ENCODE peak calls at places on chromosomes 13 and 19, in seven cellular contexts. X is naive thymus-derived CD8-positive, alpha-beta T cell; B is NCI-H1930; N is uterus; A is AG09319; S is CD8-positive, alpha-beta T cell; W is activated CD4-positive, CD25-positive, alpha-beta regulatory T cell treated with anti-CD3 and anti-CD28 coated beads, Interleukin-2, amount 50 U/mL, for 16 hours. J is an unnamed sample.

GRCh38 chr19:38725469-38726283 is 18.6 kb downstream of the CAPN12 start:
- DNase-seq in S (no peak), N (peak; percentile 17), X (no peak), B (no peak), A (no peak), W (no peak), J (no peak)

GRCh38 chr13:87944038-87944437 is 272.9 kb downstream of the SLITRK5 start:
- DNase-seq in N (no peak), X (no peak), A (no peak), W (no peak), S (no peak), B (no peak), J (no peak)

GRCh38 chr13:26406791-26407190 is 150.7 kb upstream of the WASF3 start:
- DNase-seq in X (no peak), A (no peak), W (no peak), B (no peak), N (no peak), S (no peak), J (no peak)

GRCh38 chr19:38675611-38676010 is 28.2 kb downstream of the ACTN4 start:
- DNase-seq in N (no peak), X (no peak), W (no peak), A (no peak), S (no peak), B (no peak), J (no peak)

GRCh38 chr13:37453246-37453645 is 145.3 kb downstream of the POSTN start:
- DNase-seq in N (no peak), B (no peak), X (no peak), A (no peak), W (no peak), S (no peak), J (no peak)

GRCh38 chr13:37701972-37702371 is 103.4 kb upstream of the POSTN start:
- DNase-seq in X (no peak), B (no peak), A (peak; percentile 49), S (no peak), W (no peak), N (peak; percentile 19), J (peak; percentile 43)

GRCh38 chr19:51124216-51124615 is 490 bp upstream of the SIGLEC9 start:
- DNase-seq in N (no peak), A (no peak), S (no peak), W (no peak), X (no peak), B (no peak), J (no peak)

GRCh38 chr19:30564551-30565011 is 192.4 kb downstream of the ZNF536 start:
- DNase-seq in B (no peak), X (no peak), W (no peak), A (no peak), N (no peak), S (no peak), J (no peak)

GRCh38 chr13:76053181-76053580 is 417.1 kb downstream of the LMO7 start:
- DNase-seq in S (no peak), N (no peak), A (no peak), X (no peak), W (no peak), B (no peak), J (no peak)

GRCh38 chr13:73816702-73817101 is 317.5 kb downstream of the KLF12 start:
- DNase-seq in B (no peak), N (no peak), W (no peak), X (no peak), A (no peak), S (no peak), J (no peak)

GRCh38 chr19:10290876-10291553 is 1.3 kb downstream of the ICAM5 start:
- DNase-seq in B (no peak), S (no peak), A (no peak), N (no peak), X (no peak), W (no peak), J (no peak)

GRCh38 chr19:57850553-57851017 is 926 bp downstream of the ZNF587 start:
- DNase-seq in S (no peak), X (no peak), W (no peak), N (no peak), A (no peak), B (no peak), J (no peak)

GRCh38 chr13:25682221-25682620 is 310.4 kb downstream of the ATP8A2 start:
- DNase-seq in W (no peak), N (no peak), A (no peak), S (no peak), X (no peak), B (no peak), J (no peak)

GRCh38 chr13:86591862-86592261 is 792.6 kb upstream of the SLITRK6 start:
- DNase-seq in N (no peak), S (no peak), B (no peak), X (no peak), W (no peak), A (no peak), J (no peak)

GRCh38 chr19:18772620-18773587 is 18.2 kb downstream of the COMP start:
- DNase-seq in W (no peak), S (no peak), B (no peak), A (no peak), N (no peak), X (no peak), J (no peak)